ENCODE peak calls at places on chromosomes 5 and 9, in five cellular contexts. One of them, this sample, is unnamed.

GRCh38 chr9:125558453-125559084 is 148.4 kb downstream of the MAPKAP1 start:
- DNase-seq in SW480: peak
- DNase-seq in AG09309: peak
- DNase-seq in colonic mucosa: peak
- DNase-seq in amniotic stem cell: peak
- DNase-seq in this sample: peak

GRCh38 chr9:129328357-129329103 is 150.5 kb upstream of the IER5L start:
- DNase-seq in SW480: no peak
- DNase-seq in AG09309: no peak
- DNase-seq in amniotic stem cell: no peak
- DNase-seq in colonic mucosa: no peak
- DNase-seq in this sample: no peak

GRCh38 chr5:123156577-123157296 is 67.7 kb downstream of the PRDM6 start:
- DNase-seq in colonic mucosa: no peak
- DNase-seq in AG09309: peak
- DNase-seq in amniotic stem cell: peak
- DNase-seq in SW480: peak
- DNase-seq in this sample: no peak

GRCh38 chr9:94900222-94901018 is 173.9 kb downstream of the AOPEP start:
- DNase-seq in SW480: no peak
- DNase-seq in colonic mucosa: no peak
- DNase-seq in AG09309: peak
- DNase-seq in amniotic stem cell: peak
- DNase-seq in this sample: no peak

GRCh38 chr9:12604154-12604825 is 88.9 kb upstream of the TYRP1 start:
- DNase-seq in colonic mucosa: no peak
- DNase-seq in SW480: peak
- DNase-seq in amniotic stem cell: no peak
- DNase-seq in AG09309: no peak
- DNase-seq in this sample: no peak

GRCh38 chr5:172849636-172850453 is 15.8 kb downstream of the ERGIC1 start:
- DNase-seq in SW480: peak
- DNase-seq in AG09309: no peak
- DNase-seq in colonic mucosa: peak
- DNase-seq in amniotic stem cell: no peak
- DNase-seq in this sample: no peak

GRCh38 chr5:78720997-78721396 is 72.4 kb upstream of the LHFPL2 start:
- DNase-seq in AG09309: no peak
- DNase-seq in colonic mucosa: no peak
- DNase-seq in SW480: no peak
- DNase-seq in amniotic stem cell: no peak
- DNase-seq in this sample: no peak

GRCh38 chr5:165457854-165458481 is 1952.5 kb downstream of the MAT2B start:
- DNase-seq in colonic mucosa: no peak
- DNase-seq in AG09309: no peak
- DNase-seq in SW480: peak
- DNase-seq in amniotic stem cell: peak
- DNase-seq in this sample: no peak

GRCh38 chr9:88746029-88746743 is 211.2 kb downstream of the NXNL2 start:
- DNase-seq in colonic mucosa: peak
- DNase-seq in SW480: no peak
- DNase-seq in amniotic stem cell: peak
- DNase-seq in AG09309: peak
- DNase-seq in this sample: no peak

GRCh38 chr5:75756991-75757390 is 39.8 kb upstream of the POC5 start:
- DNase-seq in colonic mucosa: no peak
- DNase-seq in SW480: no peak
- DNase-seq in amniotic stem cell: no peak
- DNase-seq in AG09309: no peak
- DNase-seq in this sample: no peak

GRCh38 chr5:74294231-74294705 is 346.3 kb downstream of the ENC1 start:
- DNase-seq in SW480: no peak
- DNase-seq in amniotic stem cell: no peak
- DNase-seq in AG09309: no peak
- DNase-seq in colonic mucosa: no peak
- DNase-seq in this sample: no peak

GRCh38 chr5:39755986-39756385 is 331.2 kb upstream of the DAB2 start:
- DNase-seq in amniotic stem cell: peak
- DNase-seq in colonic mucosa: no peak
- DNase-seq in AG09309: peak
- DNase-seq in SW480: peak
- DNase-seq in this sample: no peak

GRCh38 chr5:28234356-28234968 is 1196.1 kb upstream of the CDH9 start:
- DNase-seq in SW480: no peak
- DNase-seq in AG09309: no peak
- DNase-seq in colonic mucosa: no peak
- DNase-seq in amniotic stem cell: no peak
- DNase-seq in this sample: no peak

GRCh38 chr9:90365646-90366045 is 277.0 kb downstream of the DIRAS2 start:
- DNase-seq in colonic mucosa: no peak
- DNase-seq in amniotic stem cell: no peak
- DNase-seq in AG09309: no peak
- DNase-seq in SW480: no peak
- DNase-seq in this sample: no peak

GRCh38 chr9:121440265-121440664 is 59.4 kb downstream of the GGTA1 start:
- DNase-seq in AG09309: no peak
- DNase-seq in colonic mucosa: no peak
- DNase-seq in amniotic stem cell: no peak
- DNase-seq in SW480: peak
- DNase-seq in this sample: no peak

GRCh38 chr5:115594343-115595047 is 7.8 kb downstream of the TICAM2 start:
- DNase-seq in AG09309: no peak
- DNase-seq in amniotic stem cell: no peak
- DNase-seq in SW480: no peak
- DNase-seq in colonic mucosa: no peak
- DNase-seq in this sample: no peak

GRCh38 chr5:59351076-59351794 is 542.3 kb downstream of the PDE4D start:
- DNase-seq in amniotic stem cell: no peak
- DNase-seq in SW480: no peak
- DNase-seq in AG09309: no peak
- DNase-seq in colonic mucosa: no peak
- DNase-seq in this sample: no peak

GRCh38 chr9:33101104-33101951 is 24.9 kb upstream of the SMU1 start:
- DNase-seq in amniotic stem cell: peak
- DNase-seq in SW480: no peak
- DNase-seq in colonic mucosa: no peak
- DNase-seq in AG09309: peak
- DNase-seq in this sample: no peak

GRCh38 chr5:64682608-64683007 is 7.7 kb upstream of the SHISAL2B start:
- DNase-seq in amniotic stem cell: no peak
- DNase-seq in SW480: no peak
- DNase-seq in colonic mucosa: no peak
- DNase-seq in AG09309: no peak
- DNase-seq in this sample: no peak

GRCh38 chr9:129748249-129748648 is 4.6 kb downstream of the PTGES start:
- DNase-seq in amniotic stem cell: no peak
- DNase-seq in colonic mucosa: no peak
- DNase-seq in AG09309: no peak
- DNase-seq in SW480: no peak
- DNase-seq in this sample: no peak

GRCh38 chr9:36739538-36740116 is 166.9 kb downstream of the MELK start:
- DNase-seq in AG09309: no peak
- DNase-seq in SW480: no peak
- DNase-seq in colonic mucosa: no peak
- DNase-seq in amniotic stem cell: no peak
- DNase-seq in this sample: no peak

GRCh38 chr9:117403403-117403811 is 11.4 kb downstream of the ASTN2 start:
- DNase-seq in colonic mucosa: no peak
- DNase-seq in AG09309: no peak
- DNase-seq in SW480: no peak
- DNase-seq in amniotic stem cell: no peak
- DNase-seq in this sample: no peak

GRCh38 chr5:142823176-142823575 is 53.0 kb downstream of the ARHGAP26 start:
- DNase-seq in amniotic stem cell: no peak
- DNase-seq in colonic mucosa: no peak
- DNase-seq in AG09309: no peak
- DNase-seq in SW480: peak
- DNase-seq in this sample: no peak

GRCh38 chr5:13477118-13477737 is 467.3 kb downstream of the DNAH5 start:
- DNase-seq in amniotic stem cell: no peak
- DNase-seq in AG09309: no peak
- DNase-seq in colonic mucosa: no peak
- DNase-seq in SW480: peak
- DNase-seq in this sample: no peak

GRCh38 chr5:162068412-162068811 is 839 bp downstream of the GABRG2 start:
- DNase-seq in colonic mucosa: peak
- DNase-seq in AG09309: no peak
- DNase-seq in amniotic stem cell: no peak
- DNase-seq in SW480: peak
- DNase-seq in this sample: no peak

GRCh38 chr5:35902032-35902681 is 36.3 kb downstream of the CAPSL start:
- DNase-seq in colonic mucosa: no peak
- DNase-seq in amniotic stem cell: no peak
- DNase-seq in AG09309: no peak
- DNase-seq in SW480: no peak
- DNase-seq in this sample: no peak

This sample was measured in GM18507.